ENCODE peak calls at places on chromosomes 1 and 21, in ten cellular contexts. J is D341Med; V is stomach; C is left cardiac atrium; Z is NCI-H748 treated with DMSO at 0.1 percent for 48 hours; I is endodermal cell; M is CD8-positive, alpha-beta T cell; K is fibroblast of mammary gland; D is hepatocyte; O is right cardiac atrium. N is an unnamed sample.

GRCh38 chr1:212979340-212980122 is 29.2 kb downstream of the VASH2 start:
- DNase-seq in V (no peak), K (no peak), M (peak; percentile 43), I (peak; percentile 22), O (no peak), J (no peak), D (no peak), Z (no peak), C (no peak), N (no peak)

GRCh38 chr1:153670257-153670858 is 435 bp downstream of the ILF2 start:
- DNase-seq in O (no peak), Z (no peak), M (no peak), I (no peak), J (peak; percentile 15), V (no peak), K (no peak), C (peak; percentile 38), D (no peak), N (peak; percentile 76)

GRCh38 chr1:245091818-245092637 is 62.8 kb upstream of the KIF26B start:
- DNase-seq in O (peak; percentile 77), C (peak; percentile 79), I (peak; percentile 59), V (peak; percentile 44), D (peak; percentile 83), Z (no peak), J (no peak), M (no peak), K (peak; percentile 98), N (no peak)

GRCh38 chr1:173661271-173661670 is 8.4 kb downstream of the ANKRD45 start:
- DNase-seq in J (no peak), K (no peak), C (no peak), M (no peak), D (no peak), Z (no peak), I (no peak), O (no peak), V (no peak), N (no peak)

GRCh38 chr1:234102591-234102990 is 198.1 kb downstream of the SLC35F3 start:
- DNase-seq in O (no peak), K (no peak), I (no peak), C (no peak), Z (no peak), J (no peak), D (no peak), V (no peak), M (no peak), N (no peak)

GRCh38 chr1:164772635-164773034 is 213.7 kb downstream of the PBX1 start:
- DNase-seq in M (no peak), K (peak; percentile 97), D (peak; percentile 79), Z (no peak), I (peak; percentile 77), C (peak; percentile 71), V (peak; percentile 60), O (peak; percentile 75), J (no peak), N (peak; percentile 69)

GRCh38 chr1:241592273-241592958 is 47.8 kb downstream of the CHML start:
- DNase-seq in M (no peak), D (no peak), C (no peak), J (no peak), O (no peak), I (no peak), K (peak; percentile 81), Z (no peak), V (no peak), N (no peak)

GRCh38 chr1:160357286-160358002 is 9.4 kb upstream of the NHLH1 start:
- DNase-seq in O (no peak), M (no peak), J (no peak), Z (no peak), I (no peak), V (no peak), D (no peak), C (no peak), K (peak; percentile 37), N (no peak)

GRCh38 chr1:246709845-246710244 is 14.4 kb upstream of the SCCPDH start:
- DNase-seq in K (no peak), O (no peak), D (peak; percentile 57), I (no peak), V (no peak), J (no peak), M (no peak), C (no peak), Z (no peak), N (no peak)

GRCh38 chr1:215845224-215845902 is 278.3 kb downstream of the KCTD3 start:
- DNase-seq in Z (no peak), J (no peak), D (peak; percentile 10), V (no peak), C (no peak), O (no peak), I (no peak), M (no peak), K (peak; percentile 92), N (no peak)

GRCh38 chr1:181140398-181140797 is 51.9 kb downstream of the IER5 start:
- DNase-seq in K (peak; percentile 50), O (no peak), C (no peak), Z (no peak), J (no peak), M (no peak), V (no peak), D (no peak), I (no peak), N (no peak)

GRCh38 chr1:156775799-156776198 is 8.5 kb downstream of the PRCC start:
- DNase-seq in Z (no peak), O (no peak), M (no peak), K (no peak), I (no peak), J (no peak), D (no peak), V (no peak), C (no peak), N (no peak)

GRCh38 chr21:37281993-37282392 is 14.9 kb upstream of the VPS26C start:
- DNase-seq in O (no peak), C (no peak), J (no peak), I (peak; percentile 60), K (no peak), D (peak; percentile 19), V (no peak), Z (peak; percentile 6), M (no peak), N (no peak)